ENCODE peak calls at places on chromosomes 12 and 14, in eight cellular contexts. P, M, V, I, L, R, A and O are unnamed samples.

GRCh38 chr14:103908580-103908979 is 19.7 kb upstream of the TDRD9 start:
- DNase-seq in P (no peak), M (no peak), V (no peak), I (no peak), L (peak), R (no peak), A (no peak), O (no peak)

GRCh38 chr14:74634481-74634880 is 22.4 kb upstream of the LTBP2 start:
- DNase-seq in P (no peak), M (no peak), V (no peak), I (peak), L (no peak), R (peak), A (no peak), O (no peak)

GRCh38 chr14:22397338-22397737 is 191.7 kb downstream of the DAD1 start:
- DNase-seq in P (no peak), M (no peak), V (no peak), I (no peak), L (no peak), R (no peak), A (no peak), O (no peak)

GRCh38 chr12:32569256-32569655 is 109.8 kb upstream of the DNM1L start:
- DNase-seq in P (peak), M (no peak), V (no peak), I (peak), L (no peak), R (no peak), A (no peak), O (no peak)

GRCh38 chr12:16573652-16574077 is 32.3 kb downstream of the LMO3 start:
- DNase-seq in P (no peak), M (peak), V (peak), I (no peak), L (no peak), R (peak), A (no peak), O (no peak)

GRCh38 chr12:15323530-15323929 is 1.2 kb downstream of the PTPRO start:
- DNase-seq in P (no peak), M (no peak), V (no peak), I (no peak), L (no peak), R (no peak), A (no peak), O (no peak)

GRCh38 chr12:55699471-55700055 is 8.1 kb downstream of the ITGA7 start:
- DNase-seq in P (no peak), M (no peak), V (no peak), I (no peak), L (no peak), R (no peak), A (no peak), O (no peak)

GRCh38 chr12:131261906-131262305 is 308.2 kb downstream of the ADGRD1 start:
- DNase-seq in P (no peak), M (no peak), V (no peak), I (no peak), L (no peak), R (no peak), A (no peak), O (no peak)

GRCh38 chr14:75123991-75124390 is 2.9 kb downstream of the NEK9 start:
- DNase-seq in P (peak), M (peak), V (peak), I (peak), L (no peak), R (peak), A (peak), O (peak)

GRCh38 chr14:49250109-49250508 is 336.1 kb downstream of the RPS29 start:
- DNase-seq in P (peak), M (no peak), V (no peak), I (peak), L (no peak), R (peak), A (no peak), O (no peak)

GRCh38 chr14:21104448-21105060 is 3.7 kb downstream of the TMEM253 start:
- DNase-seq in P (peak), M (peak), V (peak), I (peak), L (peak), R (peak), A (peak), O (no peak)

GRCh38 chr14:72788972-72789728 is 104.8 kb downstream of the DPF3 start:
- DNase-seq in P (no peak), M (no peak), V (no peak), I (no peak), L (no peak), R (no peak), A (no peak), O (no peak)

GRCh38 chr14:44897844-44898151 is 63.9 kb downstream of the KLHL28 start:
- DNase-seq in P (peak), M (no peak), V (peak), I (peak), L (no peak), R (peak), A (no peak), O (no peak)

GRCh38 chr12:64189530-64189929 is 32.6 kb downstream of the KICS2 start:
- DNase-seq in P (no peak), M (no peak), V (no peak), I (no peak), L (no peak), R (no peak), A (no peak), O (no peak)

GRCh38 chr12:80100566-80100965 is 1.2 kb downstream of the OTOGL start:
- DNase-seq in P (peak), M (peak), V (no peak), I (peak), L (no peak), R (peak), A (no peak), O (no peak)

GRCh38 chr14:55430024-55430690 is 10.3 kb downstream of the TBPL2 start:
- DNase-seq in P (peak), M (peak), V (peak), I (peak), L (peak), R (peak), A (peak), O (peak)

GRCh38 chr12:101459642-101460346 is 15.3 kb upstream of the SPIC start:
- DNase-seq in P (no peak), M (no peak), V (no peak), I (peak), L (no peak), R (peak), A (no peak), O (peak)

GRCh38 chr12:69900720-69901131 is 75.7 kb downstream of the MYRFL start:
- DNase-seq in P (peak), M (no peak), V (peak), I (peak), L (peak), R (peak), A (peak), O (peak)

GRCh38 chr12:52145228-52145940 is 46.4 kb downstream of the KRT80 start:
- DNase-seq in P (no peak), M (no peak), V (no peak), I (no peak), L (no peak), R (no peak), A (no peak), O (no peak)

GRCh38 chr12:130831876-130832405 is 7.1 kb downstream of the STX2 start:
- DNase-seq in P (no peak), M (no peak), V (no peak), I (no peak), L (no peak), R (no peak), A (no peak), O (no peak)

GRCh38 chr14:95388699-95389098 is 69.0 kb upstream of the CLMN start:
- DNase-seq in P (no peak), M (no peak), V (peak), I (no peak), L (no peak), R (no peak), A (no peak), O (no peak)

GRCh38 chr12:91460457-91460856 is 277.8 kb upstream of the DCN start:
- DNase-seq in P (no peak), M (no peak), V (no peak), I (no peak), L (no peak), R (no peak), A (no peak), O (no peak)

GRCh38 chr14:104844306-104845032 is 20.6 kb upstream of the CEP170B start:
- DNase-seq in P (no peak), M (no peak), V (no peak), I (no peak), L (no peak), R (no peak), A (peak), O (no peak)

GRCh38 chr12:58104443-58104842 is 163.1 kb downstream of the ATP23 start:
- DNase-seq in P (no peak), M (no peak), V (no peak), I (no peak), L (no peak), R (no peak), A (no peak), O (no peak)

GRCh38 chr14:96245710-96246534 is 10.1 kb upstream of the BDKRB1 start:
- DNase-seq in P (no peak), M (no peak), V (no peak), I (peak), L (no peak), R (peak), A (no peak), O (no peak)

GRCh38 chr14:105313381-105314286 is 914 bp upstream of the PACS2 start:
- DNase-seq in P (no peak), M (no peak), V (no peak), I (peak), L (no peak), R (no peak), A (no peak), O (no peak)

GRCh38 chr14:90467501-90467900 is 70.7 kb downstream of the CALM1 start:
- DNase-seq in P (no peak), M (no peak), V (no peak), I (no peak), L (no peak), R (no peak), A (no peak), O (no peak)

GRCh38 chr12:17976202-17976601 is 113.8 kb downstream of the RERGL start:
- DNase-seq in P (no peak), M (no peak), V (no peak), I (no peak), L (no peak), R (no peak), A (no peak), O (no peak)

GRCh38 chr12:31118831-31119530 is 45.3 kb downstream of the DDX11 start:
- DNase-seq in P (no peak), M (no peak), V (no peak), I (no peak), L (no peak), R (no peak), A (no peak), O (no peak)

GRCh38 chr12:124293286-124294003 is 1.4 kb upstream of the RFLNA start:
- DNase-seq in P (no peak), M (no peak), V (no peak), I (no peak), L (no peak), R (no peak), A (no peak), O (no peak)

GRCh38 chr14:66038214-66038977 is 447.8 kb upstream of the CCDC196 start:
- DNase-seq in P (no peak), M (peak), V (peak), I (peak), L (no peak), R (peak), A (peak), O (peak)

GRCh38 chr14:90518941-90519256 is 122.1 kb downstream of the CALM1 start:
- DNase-seq in P (no peak), M (no peak), V (no peak), I (no peak), L (peak), R (peak), A (peak), O (no peak)

GRCh38 chr12:8912910-8913309 is 1.4 kb upstream of the PHC1 start:
- DNase-seq in P (no peak), M (no peak), V (no peak), I (no peak), L (peak), R (no peak), A (no peak), O (no peak)

GRCh38 chr14:51395361-51395849 is 155.4 kb downstream of the TMX1 start:
- DNase-seq in P (peak), M (peak), V (peak), I (peak), L (no peak), R (peak), A (peak), O (peak)

GRCh38 chr12:10695852-10696251 is 22.0 kb upstream of the STYK1 start:
- DNase-seq in P (no peak), M (no peak), V (no peak), I (no peak), L (no peak), R (no peak), A (no peak), O (no peak)

DNA sequence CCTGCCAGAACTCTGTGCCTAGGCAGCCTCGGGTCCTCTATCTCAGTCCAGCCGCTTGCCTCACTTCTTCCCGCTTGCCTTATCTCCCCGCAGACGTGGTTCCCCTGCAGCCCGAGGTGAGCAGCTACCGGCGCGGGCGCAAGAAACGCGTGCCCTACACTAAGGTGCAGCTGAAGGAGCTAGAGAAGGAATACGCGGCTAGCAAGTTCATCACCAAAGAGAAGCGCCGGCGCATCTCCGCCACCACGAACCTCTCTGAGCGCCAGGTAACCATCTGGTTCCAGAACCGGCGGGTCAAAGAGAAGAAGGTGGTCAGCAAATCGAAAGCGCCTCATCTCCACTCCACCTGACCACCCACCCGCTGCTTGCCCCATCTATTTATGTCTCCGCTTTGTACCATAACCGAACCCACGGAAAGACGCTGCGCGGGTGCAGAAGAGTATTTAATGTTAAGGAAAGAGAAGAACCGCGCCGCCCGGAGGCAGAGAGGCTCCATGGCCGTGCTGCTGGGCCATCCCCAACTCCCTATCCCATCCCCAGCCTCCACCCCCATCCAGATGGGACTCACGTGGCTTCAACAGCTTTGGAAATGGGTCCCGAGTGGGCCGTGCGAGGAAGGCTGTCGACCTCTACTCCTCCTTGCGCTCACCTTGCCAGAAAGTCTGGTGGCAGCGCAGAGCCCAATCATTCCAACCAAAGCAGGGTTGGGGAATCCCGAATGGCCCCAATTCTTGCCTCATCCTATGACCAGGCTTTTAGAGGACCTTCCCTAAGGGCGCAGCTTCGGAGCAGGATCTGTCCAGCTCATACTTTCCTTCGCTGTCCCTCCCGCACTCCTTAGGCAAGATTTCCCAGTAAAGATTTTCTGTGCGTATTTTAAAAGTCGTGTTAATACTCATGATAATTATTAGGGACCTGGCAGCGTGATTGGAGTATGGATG is 6.5 kb downstream of the HOXC13 start:
- DNase-seq in P (no peak), M (no peak), V (no peak), I (no peak), L (no peak), R (no peak), A (no peak), O (no peak)
- H3K4me3 ChIP-seq in P (no peak), M (no peak), V (no peak), I (no peak), L (no peak), R (no peak), A (no peak), O (no peak)

GRCh38 chr14:33475623-33476022 is 475.3 kb downstream of the EGLN3 start:
- DNase-seq in P (peak), M (peak), V (peak), I (peak), L (no peak), R (no peak), A (peak), O (peak)
- H3K4me3 ChIP-seq in P (no peak), M (no peak), V (no peak), I (no peak), L (no peak), R (no peak), A (no peak), O (no peak)

DNA sequence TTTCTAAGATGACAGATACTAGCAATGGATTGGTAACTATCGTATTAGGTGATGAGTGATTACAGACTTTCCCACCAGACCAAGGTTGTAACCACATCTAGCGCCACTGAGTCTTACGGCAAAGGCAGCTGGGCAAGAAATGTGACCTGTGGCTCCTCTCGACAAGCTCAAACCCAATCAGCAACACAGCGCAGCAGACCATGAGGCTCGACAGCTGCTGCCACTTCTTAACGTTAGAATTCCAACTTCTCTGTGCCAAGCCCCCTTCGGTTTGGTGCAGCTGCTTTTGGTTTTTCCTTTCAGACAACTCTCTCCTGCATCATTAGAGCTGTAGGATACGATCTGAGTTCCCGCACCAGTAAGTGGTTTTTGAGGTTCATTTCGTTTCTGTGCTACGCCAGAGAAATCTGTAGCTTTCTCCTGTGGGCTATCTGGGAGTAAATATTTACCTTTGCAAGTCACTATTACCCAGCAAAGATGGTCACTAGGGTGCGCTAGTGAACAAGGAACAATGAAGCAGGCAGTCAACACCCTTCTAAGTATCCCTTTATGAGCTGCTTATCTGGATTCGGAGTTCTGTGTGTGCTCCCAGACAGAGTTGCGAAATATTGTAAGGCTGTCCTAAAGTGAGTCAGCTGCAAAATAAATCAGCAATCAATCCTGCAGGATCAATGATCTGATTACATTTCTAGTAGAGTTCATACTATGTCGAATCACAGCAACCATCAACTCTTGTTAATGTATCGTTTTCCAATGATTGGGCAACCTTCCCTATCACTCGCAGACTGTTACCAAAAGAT is 133.8 kb downstream of the KCNK10 start:
- DNase-seq in P (peak), M (peak), V (peak), I (peak), L (no peak), R (peak), A (peak), O (peak)
- H3K4me3 ChIP-seq in P (no peak), M (peak), V (peak), I (no peak), L (no peak), R (peak), A (no peak), O (no peak)

GRCh38 chr14:77104393-77104792 is 6.3 kb downstream of the CIPC start:
- DNase-seq in P (no peak), M (no peak), V (no peak), I (no peak), L (no peak), R (no peak), A (no peak), O (no peak)
- H3K4me3 ChIP-seq in P (no peak), M (no peak), V (no peak), I (no peak), L (no peak), R (no peak), A (no peak), O (no peak)

DNA sequence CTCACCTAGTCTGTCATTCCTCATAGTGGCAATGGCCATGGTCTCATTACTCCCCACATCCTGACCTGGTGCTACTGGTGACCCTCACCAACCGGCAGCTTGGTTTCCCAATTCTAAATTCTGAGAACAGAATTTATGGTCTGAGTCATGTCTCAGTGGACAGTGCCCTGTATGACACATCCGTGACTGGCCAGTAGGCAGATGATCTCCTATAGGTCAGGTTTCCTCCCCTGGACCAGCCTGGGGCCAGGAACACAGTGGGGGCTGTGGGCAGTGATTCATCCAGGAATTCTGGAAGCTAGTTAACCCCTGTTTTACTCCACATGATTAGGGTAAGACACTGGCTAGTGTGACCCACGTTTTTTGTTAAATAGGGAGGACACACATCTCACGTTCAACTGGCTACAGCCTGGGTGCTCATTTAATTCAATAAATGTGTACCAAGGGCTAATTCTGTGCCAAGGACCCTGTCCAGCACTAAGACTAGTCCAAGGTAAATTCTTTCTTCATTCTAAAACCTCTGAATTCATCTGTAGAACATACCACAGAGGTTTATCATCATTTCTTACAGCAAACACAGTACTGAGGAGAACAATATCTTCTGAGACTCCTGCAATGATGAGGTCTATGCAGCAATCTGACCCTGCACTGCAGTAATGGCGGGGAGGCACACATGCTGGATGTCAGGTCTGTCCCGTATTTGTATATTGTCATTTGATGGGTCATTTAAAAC is 249.6 kb upstream of the TBX3 start:
- DNase-seq in P (peak), M (peak), V (peak), I (peak), L (no peak), R (peak), A (no peak), O (no peak)
- H3K4me3 ChIP-seq in P (no peak), M (no peak), V (no peak), I (no peak), L (no peak), R (no peak), A (no peak), O (no peak)

DNA sequence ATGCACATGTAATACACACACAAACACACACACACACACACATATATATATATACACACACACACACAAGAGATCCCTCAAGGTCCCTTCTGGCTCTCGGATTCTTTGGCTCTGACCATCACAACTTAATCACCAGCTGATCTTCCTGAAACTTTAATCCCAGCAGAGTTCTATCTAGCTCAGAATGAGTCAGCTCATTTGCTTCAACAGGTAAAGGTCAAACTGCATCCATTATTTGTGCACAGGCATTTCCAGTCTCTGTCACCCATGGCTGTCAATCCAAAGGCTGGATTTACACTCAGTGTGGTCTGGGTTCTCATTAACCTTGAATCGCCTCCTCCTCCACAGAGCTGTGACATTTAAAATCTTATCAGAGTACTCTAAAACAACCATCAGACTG is 113.3 kb upstream of the TMPO start:
- DNase-seq in P (no peak), M (no peak), V (no peak), I (no peak), L (no peak), R (peak), A (no peak), O (no peak)
- H3K4me3 ChIP-seq in P (no peak), M (no peak), V (no peak), I (no peak), L (no peak), R (no peak), A (no peak), O (no peak)